ENCODE peak calls at places on chromosomes 2 and 18, in six cellular contexts. Q is GM13976, T is glutamatergic neuron, C is psoas muscle, X is coronary artery, P is HL-60. L is an unnamed sample.

GRCh38 chr18:78565240-78565639 is 414.4 kb upstream of the SALL3 start:
- DNase-seq in Q (no peak), T (no peak), C (no peak), X (no peak), P (no peak), L (no peak)

GRCh38 chr2:112690853-112691390 is 29.9 kb upstream of the NT5DC4 start:
- DNase-seq in Q (peak; percentile 72), T (peak; percentile 45), C (peak; percentile 64), X (no peak), P (peak; percentile 86), L (peak; percentile 63)

GRCh38 chr18:5103286-5103685 is 93.8 kb downstream of the AKAIN1 start:
- DNase-seq in Q (no peak), T (no peak), C (no peak), X (no peak), P (no peak), L (no peak)

GRCh38 chr2:38116762-38117161 is 40.8 kb upstream of the CYP1B1 start:
- DNase-seq in Q (no peak), T (no peak), C (no peak), X (no peak), P (no peak), L (no peak)

GRCh38 chr2:30231726-30232026 is 342 bp downstream of the LBH start:
- DNase-seq in Q (no peak), T (no peak), C (no peak), X (no peak), P (no peak), L (no peak)

GRCh38 chr2:21256006-21256405 is 132.2 kb downstream of the TDRD15 start:
- DNase-seq in Q (peak; percentile 25), T (no peak), C (no peak), X (no peak), P (peak; percentile 98), L (peak; percentile 70)

GRCh38 chr18:31244737-31245432 is 73.1 kb upstream of the DSG1 start:
- DNase-seq in Q (no peak), T (no peak), C (no peak), X (no peak), P (no peak), L (peak; percentile 23)

GRCh38 chr2:72572501-72572900 is 253.3 kb downstream of the EXOC6B start:
- DNase-seq in Q (no peak), T (no peak), C (no peak), X (no peak), P (no peak), L (no peak)

GRCh38 chr2:129758461-129759185 is 220.8 kb upstream of the RAB6C start:
- DNase-seq in Q (no peak), T (peak; percentile 8), C (peak; percentile 29), X (peak; percentile 65), P (peak; percentile 3), L (no peak)

GRCh38 chr2:118013221-118013723 is 598 bp downstream of the CCDC93 start:
- DNase-seq in Q (peak; percentile 70), T (peak; percentile 54), C (peak; percentile 58), X (peak; percentile 80), P (no peak), L (peak; percentile 54)

GRCh38 chr2:26530696-26531095 is 52.8 kb upstream of the OTOF start:
- DNase-seq in Q (no peak), T (no peak), C (no peak), X (no peak), P (no peak), L (no peak)

GRCh38 chr2:17309741-17310339 is 208.4 kb downstream of the RAD51AP2 start:
- DNase-seq in Q (peak; percentile 28), T (peak; percentile 63), C (no peak), X (no peak), P (peak; percentile 22), L (peak; percentile 73)

GRCh38 chr2:218995972-218996644 is 2.9 kb upstream of the CRYBA2 start:
- DNase-seq in Q (peak; percentile 93), T (peak; percentile 97), C (peak; percentile 90), X (peak; percentile 87), P (peak; percentile 41), L (peak; percentile 90)

GRCh38 chr2:127917916-127918315 is 32.2 kb upstream of the AMMECR1L start:
- DNase-seq in Q (no peak), T (no peak), C (no peak), X (no peak), P (no peak), L (no peak)

GRCh38 chr2:114350186-114350725 is 92.2 kb upstream of the DPP10 start:
- DNase-seq in Q (no peak), T (no peak), C (no peak), X (no peak), P (no peak), L (no peak)

GRCh38 chr2:119431976-119432881 is 575 bp downstream of the TMEM37 start:
- DNase-seq in Q (peak; percentile 31), T (no peak), C (no peak), X (no peak), P (no peak), L (no peak)

GRCh38 chr2:113878743-113879142 is 11.1 kb upstream of the ACTR3 start:
- DNase-seq in Q (no peak), T (no peak), C (no peak), X (no peak), P (no peak), L (no peak)

GRCh38 chr2:128986026-128986720 is 667.5 kb upstream of the HS6ST1 start:
- DNase-seq in Q (no peak), T (no peak), C (no peak), X (no peak), P (no peak), L (no peak)

GRCh38 chr18:42078711-42079110 is 123.7 kb downstream of the PIK3C3 start:
- DNase-seq in Q (no peak), T (no peak), C (no peak), X (no peak), P (peak; percentile 14), L (no peak)

GRCh38 chr2:58194451-58194850 is 46.7 kb downstream of the FANCL start:
- DNase-seq in Q (no peak), T (no peak), C (no peak), X (no peak), P (no peak), L (no peak)

GRCh38 chr2:73919596-73920228 is 7.0 kb upstream of the DGUOK start:
- DNase-seq in Q (no peak), T (no peak), C (no peak), X (no peak), P (no peak), L (no peak)

GRCh38 chr18:40949138-40949949 is 1005.7 kb upstream of the PIK3C3 start:
- DNase-seq in Q (no peak), T (peak; percentile 17), C (no peak), X (no peak), P (no peak), L (no peak)

DNA sequence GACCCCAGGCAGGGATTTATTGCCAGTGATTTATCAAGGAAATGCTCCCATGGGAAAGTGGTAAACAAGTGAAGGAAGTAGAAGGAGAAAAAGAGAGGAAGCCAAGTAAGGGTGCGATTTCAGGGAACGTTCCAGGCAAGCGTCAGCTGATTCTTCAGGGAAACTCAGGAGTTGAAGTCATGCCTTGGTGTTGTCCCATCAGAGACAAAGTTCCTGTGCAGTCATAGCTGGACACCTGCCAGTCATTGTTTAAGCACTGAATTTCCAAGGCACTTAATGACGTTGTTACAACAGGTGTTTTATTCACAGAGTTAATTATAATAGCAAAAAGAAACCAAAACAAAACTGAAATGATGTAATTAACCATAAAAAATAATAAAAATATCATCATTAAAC is 381.8 kb upstream of the CRIM1 start:
- DNase-seq in Q (no peak), T (no peak), C (no peak), X (no peak), P (no peak), L (peak; percentile 36)
- TF ChIP-seq CTCF in Q (no peak), T (no peak), C (no peak), X (no peak), P (no peak), L (no peak)

GRCh38 chr2:203112342-203112741 is 97.7 kb downstream of the NBEAL1 start:
- DNase-seq in Q (no peak), T (no peak), C (no peak), X (no peak), P (no peak), L (no peak)
- TF ChIP-seq CTCF in Q (no peak), T (no peak), C (no peak), X (no peak), P (no peak), L (no peak)

DNA sequence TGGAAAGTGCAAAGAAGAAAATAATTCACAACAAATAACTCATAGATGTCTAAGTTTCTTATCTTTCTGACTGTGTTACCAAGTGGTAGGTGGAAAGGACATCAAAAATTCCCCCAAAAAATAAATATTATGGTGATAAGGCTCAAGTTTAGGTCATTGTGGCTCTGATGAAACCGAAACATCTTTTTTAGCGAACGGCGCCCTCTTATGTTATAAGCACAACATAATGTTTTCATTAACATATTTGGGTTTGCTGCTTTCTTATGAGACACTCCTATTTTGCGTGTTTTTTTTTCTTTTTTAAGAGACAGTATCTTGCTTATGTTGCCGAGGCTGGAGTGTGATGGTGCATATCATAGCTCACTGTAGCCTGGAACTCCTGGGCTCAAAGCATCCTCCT is 38.6 kb upstream of the SLC35G4 start:
- DNase-seq in Q (no peak), T (no peak), C (no peak), X (no peak), P (no peak), L (no peak)
- TF ChIP-seq CTCF in Q (no peak), T (peak; percentile 17), C (no peak), X (no peak), P (peak; percentile 7), L (peak; percentile 40)

DNA sequence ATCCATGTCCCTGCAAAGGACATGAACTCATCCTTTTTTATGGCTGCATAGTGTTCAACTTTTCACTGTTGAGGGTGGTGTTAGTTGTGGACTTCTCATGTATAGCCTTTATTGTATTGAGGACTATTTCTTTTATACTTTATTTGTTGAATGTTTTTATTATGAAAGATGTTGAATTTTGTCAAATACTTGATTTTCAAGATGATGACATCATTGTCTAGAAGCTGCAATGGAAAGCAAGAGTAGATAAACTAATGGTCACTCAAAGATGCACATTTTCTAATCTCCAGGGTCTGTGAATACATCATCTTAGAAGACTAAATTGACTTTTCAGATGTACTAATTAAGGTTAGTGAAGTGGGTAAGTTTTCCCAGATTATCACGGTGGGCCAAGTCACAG is 1117.0 kb downstream of the DSC3 start:
- DNase-seq in Q (no peak), T (no peak), C (no peak), X (no peak), P (no peak), L (no peak)
- TF ChIP-seq CTCF in Q (no peak), T (no peak), C (no peak), X (no peak), P (no peak), L (no peak)

L was measured in endothelial cell.